ENCODE peak calls at places on chromosomes 3 and 15, in five cellular contexts. J, A, R, N and I are unnamed samples.

GRCh38 chr3:70519913-70520659 is 207.6 kb upstream of the MDFIC2 start:
- DNase-seq in J (no peak), A (no peak), R (no peak), N (no peak), I (no peak)

GRCh38 chr3:188397766-188398705 is 244.1 kb downstream of the LPP start:
- DNase-seq in J (no peak), A (no peak), R (no peak), N (no peak), I (no peak)

GRCh38 chr15:68599560-68600071 is 20.8 kb downstream of the CORO2B start:
- DNase-seq in J (peak), A (no peak), R (no peak), N (peak), I (no peak)

GRCh38 chr3:13888576-13888975 is 8.7 kb upstream of the WNT7A start:
- DNase-seq in J (no peak), A (no peak), R (no peak), N (no peak), I (no peak)

GRCh38 chr15:64915518-64916227 is 4.0 kb downstream of the ANKDD1A start:
- DNase-seq in J (peak), A (no peak), R (no peak), N (no peak), I (peak)

GRCh38 chr15:48391950-48392349 is 60.7 kb downstream of the DUT start:
- DNase-seq in J (no peak), A (no peak), R (no peak), N (no peak), I (no peak)

GRCh38 chr3:158539414-158540014 is 31.5 kb upstream of the MLF1 start:
- DNase-seq in J (peak), A (no peak), R (peak), N (peak), I (peak)

GRCh38 chr15:61835476-61836106 is 224.7 kb downstream of the VPS13C start:
- DNase-seq in J (peak), A (peak), R (peak), N (peak), I (peak)

GRCh38 chr3:101702726-101703125 is 16.2 kb upstream of the RPL24 start:
- DNase-seq in J (no peak), A (no peak), R (peak), N (no peak), I (no peak)

GRCh38 chr3:25468866-25469319 is 40.8 kb downstream of the RARB start:
- DNase-seq in J (no peak), A (no peak), R (no peak), N (no peak), I (no peak)

GRCh38 chr15:25693321-25694237 is 169.5 kb downstream of the ATP10A start:
- DNase-seq in J (peak), A (peak), R (no peak), N (no peak), I (peak)

GRCh38 chr15:65927545-65927944 is 58.3 kb downstream of the RAB11A start:
- DNase-seq in J (no peak), A (no peak), R (no peak), N (no peak), I (no peak)

GRCh38 chr3:15998896-15999295 is 175.6 kb upstream of the GALNT15 start:
- DNase-seq in J (no peak), A (no peak), R (no peak), N (no peak), I (no peak)

GRCh38 chr15:63923993-63924950 is 90.5 kb upstream of the HERC1 start:
- DNase-seq in J (no peak), A (no peak), R (no peak), N (no peak), I (no peak)